ENCODE peak calls at places on chromosome 16, in five cellular contexts. I is iPS-NIHi11, G is colonic mucosa, U is amniotic epithelial cell, E is KG1. A is an unnamed sample.

GRCh38 chr16:56554441-56554840 is 10.4 kb upstream of the MT4 start:
- DNase-seq in I (no peak), G (no peak), U (no peak), E (no peak), A (no peak)

GRCh38 chr16:54135361-54136275 is 151.0 kb downstream of the IRX3 start:
- DNase-seq in I (no peak), G (no peak), U (peak), E (no peak), A (peak)

GRCh38 chr16:82888616-82889015 is 261.8 kb downstream of the CDH13 start:
- DNase-seq in I (peak), G (peak), U (peak), E (no peak), A (peak)

GRCh38 chr16:17135439-17135838 is 335.3 kb downstream of the XYLT1 start:
- DNase-seq in I (no peak), G (no peak), U (no peak), E (no peak), A (no peak)

GRCh38 chr16:70429888-70430666 is 8.8 kb downstream of the ST3GAL2 start:
- DNase-seq in I (no peak), G (no peak), U (no peak), E (no peak), A (no peak)

GRCh38 chr16:11168386-11169065 is 87.5 kb downstream of the SOCS1 start:
- DNase-seq in I (no peak), G (no peak), U (no peak), E (no peak), A (no peak)

GRCh38 chr16:11674001-11674817 is 6.0 kb downstream of the SNN start:
- DNase-seq in I (no peak), G (no peak), U (no peak), E (no peak), A (no peak)

GRCh38 chr16:11674818-11675560 is 6.7 kb downstream of the SNN start:
- DNase-seq in I (no peak), G (no peak), U (peak), E (no peak), A (no peak)

GRCh38 chr16:50204426-50205108 is 51.5 kb downstream of the TENT4B start:
- DNase-seq in I (no peak), G (no peak), U (no peak), E (no peak), A (no peak)

GRCh38 chr16:2470603-2471015 is 488 bp upstream of the NTN3 start:
- DNase-seq in I (no peak), G (no peak), U (no peak), E (no peak), A (no peak)

GRCh38 chr16:2687531-2688308 is 5.4 kb downstream of the KCTD5 start:
- DNase-seq in I (no peak), G (no peak), U (no peak), E (peak), A (no peak)

GRCh38 chr16:84686702-84687298 is 13.0 kb upstream of the USP10 start:
- DNase-seq in I (no peak), G (no peak), U (no peak), E (no peak), A (no peak)

GRCh38 chr16:27228621-27229501 is 25.5 kb downstream of the KDM8 start:
- DNase-seq in I (no peak), G (no peak), U (no peak), E (no peak), A (no peak)

GRCh38 chr16:22217890-22218730 is 12.0 kb downstream of the EEF2K start:
- DNase-seq in I (peak), G (no peak), U (peak), E (no peak), A (no peak)

GRCh38 chr16:15950167-15950854 is 895 bp downstream of the ABCC1 start:
- DNase-seq in I (peak), G (peak), U (peak), E (no peak), A (no peak)

GRCh38 chr16:2026461-2027023 is at the start of gene NHERF2:
- DNase-seq in I (peak), G (no peak), U (no peak), E (no peak), A (no peak)

GRCh38 chr16:11232852-11233726 is 22.9 kb downstream of the SOCS1 start:
- DNase-seq in I (peak), G (peak), U (no peak), E (peak), A (no peak)

GRCh38 chr16:49594706-49595534 is 221.3 kb downstream of the C16orf78 start:
- DNase-seq in I (no peak), G (no peak), U (no peak), E (no peak), A (no peak)